ENCODE peak calls at places on chromosome 15, in eight cellular contexts. D is A549, W is keratinocyte, J is WTC11, T is progenitor cell of endocrine pancreas, O is astrocyte of the spinal cord, U is mesothelial cell of epicardium, E is OCI-LY7. Y is an unnamed sample.

GRCh38 chr15:40477703-40478269 is 7.0 kb downstream of the CHST14 start:
- DNase-seq in J (no peak), T (no peak), E (no peak), U (no peak), O (no peak), W (no peak), D (no peak), Y (no peak)

GRCh38 chr15:39511000-39511914 is 69.6 kb upstream of the THBS1 start:
- DNase-seq in U (no peak), J (no peak), D (peak; percentile 4), W (no peak), O (peak; percentile 82), T (no peak), E (no peak), Y (no peak)

GRCh38 chr15:30043211-30043655 is 39.5 kb upstream of the GOLGA8J start:
- DNase-seq in E (no peak), O (peak; percentile 53), D (peak; percentile 40), W (no peak), T (no peak), U (no peak), J (no peak), Y (no peak)

GRCh38 chr15:94844533-94845390 is 613.4 kb downstream of the MCTP2 start:
- DNase-seq in O (peak; percentile 53), U (peak; percentile 54), W (no peak), T (peak; percentile 41), D (peak; percentile 21), E (no peak), J (peak; percentile 48), Y (no peak)

GRCh38 chr15:60364306-60364924 is 33.4 kb downstream of the ANXA2 start:
- DNase-seq in T (no peak), J (no peak), W (no peak), U (no peak), O (no peak), D (peak; percentile 45), E (no peak), Y (no peak)

GRCh38 chr15:89362203-89363101 is 27.8 kb upstream of the POLG start:
- DNase-seq in O (no peak), W (no peak), D (no peak), T (no peak), J (no peak), E (no peak), U (no peak), Y (no peak)

GRCh38 chr15:78810377-78811123 is 714 bp downstream of the ADAMTS7 start:
- DNase-seq in J (peak; percentile 60), U (no peak), E (no peak), W (no peak), D (peak; percentile 37), O (peak; percentile 24), T (peak; percentile 41), Y (no peak)

GRCh38 chr15:101187820-101188516 is 63.9 kb downstream of the CHSY1 start:
- DNase-seq in U (no peak), E (no peak), O (peak; percentile 93), W (no peak), J (no peak), D (no peak), T (no peak), Y (no peak)

GRCh38 chr15:45644437-45644836 is 9.6 kb downstream of the SQOR start:
- DNase-seq in O (no peak), E (no peak), W (no peak), T (no peak), D (no peak), U (no peak), J (no peak), Y (no peak)

GRCh38 chr15:31016446-31016915 is 25.1 kb upstream of the MTMR10 start:
- DNase-seq in D (no peak), T (no peak), U (no peak), J (no peak), W (no peak), O (peak; percentile 61), E (no peak), Y (no peak)

DNA sequence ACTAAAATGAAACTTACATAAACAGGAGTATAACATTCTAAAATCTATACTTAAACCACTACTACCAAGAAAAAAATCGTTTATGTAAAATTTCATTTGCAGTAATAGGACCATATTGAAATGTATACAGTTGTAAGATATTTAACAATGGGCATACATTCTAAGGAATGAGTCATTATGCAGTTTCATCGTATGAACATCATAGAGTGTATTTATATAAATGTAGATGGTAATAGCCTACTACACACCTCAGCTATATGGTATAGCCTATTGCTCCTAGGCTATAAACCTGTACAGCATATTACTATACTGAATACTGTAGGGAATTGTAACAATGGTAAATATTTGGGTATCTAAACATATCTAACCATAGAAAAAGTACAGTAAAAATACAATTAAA is 79.5 kb downstream of the DPH6 start:
- DNase-seq in T (no peak), W (no peak), O (no peak), D (no peak), J (no peak), E (no peak), U (no peak), Y (no peak)
- TF ChIP-seq CTCF in T (no peak), W (no peak), O (no peak), D (no peak), J (no peak), E (no peak), U (no peak), Y (no peak)

GRCh38 chr15:74692327-74692726 is 3.5 kb downstream of the EDC3 start:
- DNase-seq in W (no peak), E (no peak), T (no peak), U (no peak), J (no peak), D (no peak), O (no peak), Y (no peak)
- TF ChIP-seq CTCF in W (no peak), E (no peak), T (no peak), U (no peak), J (no peak), D (no peak), O (no peak), Y (no peak)

DNA sequence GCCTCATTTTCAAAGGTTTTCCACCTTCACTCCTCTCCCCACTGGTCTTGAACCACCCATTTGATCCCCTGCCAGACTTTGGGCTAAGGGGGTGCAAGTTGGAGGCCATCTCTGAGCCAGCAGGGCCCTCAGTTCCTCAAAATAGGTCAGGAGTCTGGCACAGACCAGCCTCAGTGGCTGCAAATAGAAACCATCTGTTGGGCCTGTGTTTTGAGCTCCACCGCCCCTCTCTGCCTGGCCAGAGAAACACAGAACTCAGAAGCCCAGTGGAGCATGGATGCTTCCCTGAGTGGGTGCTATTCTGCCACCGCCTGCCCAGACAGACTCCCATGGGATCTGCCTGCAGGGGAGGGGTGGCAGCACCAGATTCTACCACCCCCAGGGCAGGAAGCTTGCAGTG is 56.3 kb downstream of the CORO2B start:
- DNase-seq in T (no peak), O (no peak), W (no peak), U (no peak), J (no peak), D (no peak), E (peak; percentile 88), Y (no peak)
- TF ChIP-seq CTCF in T (no peak), O (no peak), W (no peak), U (no peak), J (no peak), D (no peak), E (peak; percentile 56), Y (no peak)

GRCh38 chr15:47711654-47712053 is 5.7 kb upstream of the SEMA6D start:
- DNase-seq in E (peak; percentile 23), U (no peak), D (no peak), O (no peak), W (no peak), T (no peak), J (no peak), Y (no peak)
- TF ChIP-seq CTCF in E (peak; percentile 81), U (no peak), D (no peak), O (peak; percentile 62), W (peak; percentile 57), T (peak; percentile 61), J (peak; percentile 42), Y (no peak)

GRCh38 chr15:93067649-93068085 is 21.3 kb downstream of the RGMA start:
- DNase-seq in E (no peak), D (no peak), J (no peak), W (no peak), O (no peak), T (no peak), U (no peak), Y (no peak)
- TF ChIP-seq CTCF in E (no peak), D (no peak), J (no peak), W (no peak), O (no peak), T (no peak), U (no peak), Y (no peak)

GRCh38 chr15:64460737-64461576 is 579 bp downstream of the ZNF609 start:
- DNase-seq in J (peak; percentile 33), W (no peak), T (peak; percentile 23), E (peak; percentile 51), O (peak; percentile 73), U (peak; percentile 18), D (peak; percentile 81), Y (peak; percentile 23)
- TF ChIP-seq CTCF in J (no peak), W (no peak), T (no peak), E (no peak), O (peak; percentile 10), U (no peak), D (no peak), Y (no peak)

GRCh38 chr15:63727542-63727941 is 106.2 kb downstream of the HERC1 start:
- DNase-seq in O (no peak), W (no peak), J (no peak), T (no peak), E (no peak), D (no peak), U (no peak), Y (no peak)

GRCh38 chr15:63724760-63725159 is 109.0 kb downstream of the HERC1 start:
- DNase-seq in O (no peak), U (no peak), J (no peak), E (no peak), T (no peak), D (no peak), W (no peak), Y (no peak)

GRCh38 chr15:63726491-63726890 is 107.3 kb downstream of the HERC1 start:
- DNase-seq in J (no peak), D (no peak), T (no peak), W (no peak), U (no peak), E (no peak), O (peak; percentile 25), Y (no peak)

DNA sequence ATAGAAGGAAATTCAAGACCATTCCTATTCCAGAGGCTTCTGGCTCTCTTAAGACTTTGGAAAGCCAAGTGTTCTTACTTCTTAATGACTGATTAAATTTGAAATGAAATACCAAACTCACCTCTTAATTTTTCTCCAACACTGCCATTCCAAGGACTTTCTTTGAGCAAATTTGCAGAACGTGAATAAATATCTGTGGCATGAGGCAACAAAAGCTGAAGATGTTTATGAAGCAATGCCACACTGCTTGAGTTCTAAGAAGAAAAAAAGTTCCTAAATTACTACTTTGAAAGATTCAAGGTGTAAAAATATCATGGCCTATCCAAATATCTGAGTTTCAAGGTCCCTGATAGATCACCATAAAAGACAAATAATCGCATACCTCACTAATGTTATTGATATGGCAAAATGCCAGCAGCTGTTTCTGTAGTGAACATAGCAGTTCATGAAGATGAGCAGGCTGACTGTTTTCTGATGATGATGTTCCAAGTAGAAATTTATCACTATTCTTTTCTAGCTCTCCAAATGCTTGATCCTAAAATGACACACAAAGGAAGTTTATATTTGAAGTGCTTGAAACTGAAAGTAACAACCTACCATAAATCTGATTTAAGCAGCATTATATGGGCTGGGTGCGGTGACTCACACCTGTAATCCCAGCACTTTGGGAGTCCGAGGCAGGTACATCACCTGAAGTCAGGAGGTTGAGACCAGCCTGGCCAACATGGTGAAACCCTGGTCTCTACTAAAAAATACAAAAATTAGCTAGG is 104.4 kb downstream of the HERC1 start:
- DNase-seq in W (no peak), O (no peak), E (no peak), D (no peak), T (no peak), U (no peak), J (no peak), Y (no peak)
- TF ChIP-seq CTCF in W (no peak), O (no peak), E (no peak), D (no peak), T (no peak), U (no peak), J (no peak), Y (no peak)

Y was measured in natural killer cell.